ENCODE peak calls at places on chromosome 4, in nine cellular contexts. T is SW 1271, F is sciatic nerve, P is GDM1, M is kidney epithelial cell, G is PC-9, L is NCI-H345, B is lower lobe of right lung, E is immature natural killer cell. U is an unnamed sample.

GRCh38 chr4:131091896-131092295 is 1995.9 kb downstream of the C4orf33 start:
- DNase-seq in T (no peak), F (no peak), P (no peak), M (peak), G (peak), L (peak), B (no peak), E (no peak), U (peak)

GRCh38 chr4:149885896-149886295 is 70.3 kb upstream of the IQCM start:
- DNase-seq in T (no peak), F (no peak), P (no peak), M (no peak), G (no peak), L (no peak), B (no peak), E (no peak), U (no peak)

GRCh38 chr4:150389896-150390530 is 191.9 kb upstream of the MAB21L2 start:
- DNase-seq in T (no peak), F (no peak), P (no peak), M (no peak), G (no peak), L (no peak), B (no peak), E (no peak), U (no peak)

GRCh38 chr4:120769227-120769626 is 153.3 kb downstream of the PRDM5 start:
- DNase-seq in T (no peak), F (no peak), P (no peak), M (no peak), G (no peak), L (no peak), B (no peak), E (no peak), U (no peak)

GRCh38 chr4:57373971-57374370 is 263.8 kb upstream of the IGFBP7 start:
- DNase-seq in T (no peak), F (no peak), P (no peak), M (no peak), G (no peak), L (no peak), B (no peak), E (no peak), U (no peak)

GRCh38 chr4:15400911-15401671 is 26.7 kb upstream of the C1QTNF7 start:
- DNase-seq in T (no peak), F (peak), P (peak), M (no peak), G (peak), L (no peak), B (peak), E (peak), U (no peak)

GRCh38 chr4:173736840-173737239 is 206.8 kb upstream of the HAND2 start:
- DNase-seq in T (no peak), F (no peak), P (no peak), M (no peak), G (no peak), L (no peak), B (no peak), E (no peak), U (no peak)

GRCh38 chr4:8523175-8523574 is 57.0 kb upstream of the GPR78 start:
- DNase-seq in T (no peak), F (no peak), P (no peak), M (no peak), G (no peak), L (no peak), B (no peak), E (no peak), U (no peak)

GRCh38 chr4:94641702-94642560 is 115.8 kb upstream of the BMPR1B start:
- DNase-seq in T (no peak), F (no peak), P (no peak), M (peak), G (no peak), L (no peak), B (no peak), E (no peak), U (no peak)

GRCh38 chr4:85475631-85476233 is 782 bp downstream of the ARHGAP24 start:
- DNase-seq in T (no peak), F (no peak), P (no peak), M (no peak), G (no peak), L (no peak), B (peak), E (no peak), U (peak)

GRCh38 chr4:85681194-85681803 is 206.3 kb downstream of the ARHGAP24 start:
- DNase-seq in T (no peak), F (peak), P (peak), M (peak), G (no peak), L (no peak), B (no peak), E (peak), U (no peak)

GRCh38 chr4:55437356-55437796 is 41.6 kb downstream of the TMEM165 start:
- DNase-seq in T (no peak), F (no peak), P (no peak), M (no peak), G (no peak), L (no peak), B (no peak), E (no peak), U (no peak)

GRCh38 chr4:72314869-72315268 is 254.2 kb downstream of the ADAMTS3 start:
- DNase-seq in T (no peak), F (no peak), P (no peak), M (no peak), G (no peak), L (peak), B (no peak), E (no peak), U (peak)

GRCh38 chr4:24181005-24181404 is 291.2 kb upstream of the PPARGC1A start:
- DNase-seq in T (no peak), F (no peak), P (no peak), M (no peak), G (no peak), L (no peak), B (no peak), E (no peak), U (no peak)

GRCh38 chr4:2251073-2251794 is 9.3 kb upstream of the HAUS3 start:
- DNase-seq in T (no peak), F (no peak), P (no peak), M (no peak), G (no peak), L (no peak), B (peak), E (no peak), U (no peak)

GRCh38 chr4:87093443-87094123 is 126.8 kb downstream of the KLHL8 start:
- DNase-seq in T (no peak), F (no peak), P (peak), M (no peak), G (no peak), L (peak), B (no peak), E (peak), U (peak)

GRCh38 chr4:168098257-168098717 is 6.0 kb downstream of the ANXA10 start:
- DNase-seq in T (no peak), F (no peak), P (no peak), M (no peak), G (peak), L (no peak), B (no peak), E (no peak), U (no peak)

GRCh38 chr4:8414377-8414776 is 26.1 kb downstream of the ACOX3 start:
- DNase-seq in T (no peak), F (no peak), P (no peak), M (no peak), G (no peak), L (no peak), B (no peak), E (no peak), U (no peak)

GRCh38 chr4:54234497-54235205 is 5.6 kb downstream of the PDGFRA start:
- DNase-seq in T (no peak), F (no peak), P (no peak), M (no peak), G (no peak), L (no peak), B (no peak), E (no peak), U (no peak)

GRCh38 chr4:45347056-45347455 is 620.7 kb upstream of the GNPDA2 start:
- DNase-seq in T (no peak), F (no peak), P (no peak), M (no peak), G (no peak), L (no peak), B (no peak), E (no peak), U (no peak)

GRCh38 chr4:124596811-124597210 is 115.7 kb downstream of the ANKRD50 start:
- DNase-seq in T (no peak), F (no peak), P (no peak), M (no peak), G (no peak), L (no peak), B (no peak), E (no peak), U (peak)

GRCh38 chr4:83810428-83810827 is 274.5 kb downstream of the GPAT3 start:
- DNase-seq in T (no peak), F (no peak), P (no peak), M (no peak), G (no peak), L (no peak), B (no peak), E (no peak), U (no peak)